ENCODE peak calls at places on chromosome 18, in eight cellular contexts. H is endothelial cell of umbilical vein, U is A549, N is HCT116, S is sigmoid colon, F is IMR-90, Z is GM12878, M is transverse colon. L is an unnamed sample.

GRCh38 chr18:69649678-69650077 is 249.0 kb downstream of the DOK6 start:
- DNase-seq in U (no peak), M (no peak), N (no peak), F (no peak), H (no peak), Z (no peak), S (no peak), L (no peak)

GRCh38 chr18:62088146-62088545 is 98.7 kb downstream of the PIGN start:
- DNase-seq in Z (no peak), F (no peak), N (no peak), S (no peak), M (no peak), H (no peak), U (no peak), L (no peak)

GRCh38 chr18:35122586-35123224 is 81.5 kb downstream of the MAPRE2 start:
- DNase-seq in N (no peak), F (no peak), S (no peak), Z (no peak), M (no peak), H (no peak), U (no peak), L (no peak)

GRCh38 chr18:65435529-65435928 is 315.3 kb upstream of the CDH7 start:
- DNase-seq in N (no peak), S (no peak), M (no peak), H (no peak), Z (no peak), F (no peak), U (no peak), L (no peak)

GRCh38 chr18:46071894-46072867 is at the start of gene PSTPIP2:
- DNase-seq in U (no peak), S (peak), H (peak), M (peak), Z (no peak), F (peak), N (peak), L (peak)

GRCh38 chr18:5155180-5155906 is 41.7 kb downstream of the AKAIN1 start:
- DNase-seq in Z (no peak), H (no peak), M (no peak), N (no peak), S (no peak), F (no peak), U (no peak), L (peak)

GRCh38 chr18:5527603-5528002 is 16.2 kb downstream of the EPB41L3 start:
- DNase-seq in U (no peak), H (peak), N (no peak), S (peak), F (peak), M (peak), Z (no peak), L (no peak)

GRCh38 chr18:61926532-61926931 is 33.7 kb upstream of the RNF152 start:
- DNase-seq in F (no peak), U (no peak), S (no peak), N (no peak), H (no peak), Z (no peak), M (no peak), L (no peak)

GRCh38 chr18:32093523-32093922 is 1.8 kb downstream of the RNF138 start:
- DNase-seq in S (no peak), U (no peak), H (no peak), Z (no peak), M (peak), N (no peak), F (peak), L (no peak)

GRCh38 chr18:7452331-7452730 is 114.8 kb upstream of the PTPRM start:
- DNase-seq in M (no peak), H (peak), Z (no peak), F (peak), U (peak), N (peak), S (no peak), L (peak)

GRCh38 chr18:31720867-31721266 is 36.5 kb upstream of the B4GALT6 start:
- DNase-seq in F (no peak), U (no peak), H (no peak), Z (no peak), N (no peak), M (no peak), S (no peak), L (no peak)

GRCh38 chr18:22439447-22439846 is 21.7 kb upstream of the CTAGE1 start:
- DNase-seq in S (no peak), M (no peak), F (peak), U (no peak), Z (no peak), N (no peak), H (no peak), L (no peak)

GRCh38 chr18:44411277-44411900 is 269.3 kb upstream of the SETBP1 start:
- DNase-seq in N (no peak), Z (no peak), S (no peak), H (no peak), M (no peak), F (no peak), U (no peak), L (no peak)

GRCh38 chr18:50711401-50711800 is 108.4 kb downstream of the MRO start:
- DNase-seq in F (no peak), U (no peak), S (no peak), H (no peak), Z (no peak), M (no peak), N (no peak), L (no peak)

GRCh38 chr18:56795381-56795780 is 144.2 kb downstream of the WDR7 start:
- DNase-seq in N (no peak), Z (no peak), F (peak), H (no peak), M (no peak), S (no peak), U (no peak), L (no peak)

GRCh38 chr18:22441638-22442037 is 23.9 kb upstream of the CTAGE1 start:
- DNase-seq in F (no peak), Z (no peak), S (no peak), H (no peak), M (no peak), U (no peak), N (no peak), L (no peak)

GRCh38 chr18:78859686-78860085 is 119.9 kb upstream of the SALL3 start:
- DNase-seq in Z (no peak), H (no peak), S (no peak), N (no peak), F (no peak), U (no peak), M (no peak), L (no peak)
- TF ChIP-seq POLR2A in Z (no peak), H (no peak), S (no peak), N (no peak), F (no peak), U (no peak), M (no peak), L (no peak)

GRCh38 chr18:10457798-10458197 is 3.4 kb downstream of the APCDD1 start:
- DNase-seq in U (no peak), H (no peak), M (no peak), F (peak), S (no peak), Z (no peak), N (no peak), L (no peak)

GRCh38 chr18:10454800-10455550 is 540 bp downstream of the APCDD1 start:
- DNase-seq in M (no peak), H (peak), N (no peak), U (peak), S (no peak), Z (no peak), F (peak), L (no peak)

GRCh38 chr18:10455726-10456453 is 1.5 kb downstream of the APCDD1 start:
- DNase-seq in S (no peak), Z (no peak), H (no peak), F (no peak), N (no peak), U (no peak), M (no peak), L (no peak)

GRCh38 chr18:10453885-10454772 is at the start of gene APCDD1:
- DNase-seq in F (no peak), S (peak), Z (no peak), N (no peak), M (peak), U (no peak), H (no peak), L (no peak)

GRCh38 chr18:10456718-10457499 is 2.5 kb downstream of the APCDD1 start:
- DNase-seq in S (no peak), H (no peak), Z (no peak), U (no peak), N (no peak), M (no peak), F (no peak), L (no peak)
- TF ChIP-seq POLR2A in S (no peak), H (no peak), Z (no peak), U (no peak), N (no peak), M (no peak), F (no peak), L (no peak)

GRCh38 chr18:36143391-36143790 is 13.7 kb downstream of the ELP2 start:
- DNase-seq in H (no peak), N (no peak), F (no peak), M (no peak), U (no peak), S (no peak), Z (no peak), L (no peak)

GRCh38 chr18:36139251-36139650 is 9.6 kb downstream of the ELP2 start:
- DNase-seq in Z (no peak), H (no peak), F (no peak), N (no peak), U (no peak), M (no peak), S (no peak), L (no peak)

GRCh38 chr18:36142751-36143150 is 13.1 kb downstream of the ELP2 start:
- DNase-seq in F (no peak), Z (no peak), U (no peak), M (no peak), S (no peak), H (no peak), N (no peak), L (no peak)

GRCh38 chr18:36141576-36141975 is 11.9 kb downstream of the ELP2 start:
- DNase-seq in H (no peak), N (no peak), F (no peak), S (no peak), Z (no peak), U (no peak), M (no peak), L (no peak)
- TF ChIP-seq POLR2A in H (no peak), N (no peak), F (no peak), S (no peak), Z (no peak), U (no peak), M (no peak), L (no peak)

DNA sequence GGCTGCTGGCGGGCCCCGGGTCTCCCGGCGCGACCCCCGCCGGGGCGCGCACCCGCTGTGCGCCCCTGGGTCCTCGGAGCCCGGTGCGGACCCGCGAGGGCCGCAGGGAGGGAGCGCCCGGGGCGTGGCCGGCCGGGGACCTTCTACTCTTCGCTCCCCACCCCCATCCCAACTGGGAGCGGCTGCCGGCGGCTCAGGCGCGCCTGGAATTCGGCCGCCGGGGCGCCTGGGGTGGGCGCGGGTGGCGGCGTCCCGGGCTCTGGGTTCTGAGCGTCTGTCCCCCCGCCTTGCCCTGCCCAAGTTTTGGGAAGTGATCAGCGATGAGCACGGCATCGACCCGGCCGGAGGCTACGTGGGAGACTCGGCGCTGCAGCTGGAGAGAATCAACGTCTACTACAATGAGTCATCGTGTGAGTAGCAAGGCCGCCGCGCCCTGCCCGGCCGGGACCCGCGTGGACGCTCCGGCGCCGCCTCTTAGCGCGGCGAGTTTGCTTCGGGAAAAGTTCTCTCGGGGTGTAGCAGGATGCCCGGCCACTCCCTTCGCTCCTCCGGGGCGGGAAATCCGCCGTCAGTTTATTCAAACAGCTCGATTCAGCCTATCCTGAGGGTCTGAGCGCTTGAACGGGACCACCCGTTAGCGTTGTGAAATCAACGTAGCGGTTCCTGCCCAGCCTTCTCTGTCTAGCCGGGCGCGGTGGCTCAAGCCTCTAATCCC is 502 bp downstream of the TUBB6 start:
- DNase-seq in S (peak), U (peak), N (no peak), F (peak), M (peak), H (peak), Z (no peak), L (peak)
- TF ChIP-seq POLR2A in S (peak), U (no peak), N (no peak), F (no peak), M (peak), H (peak), Z (no peak), L (peak)

DNA sequence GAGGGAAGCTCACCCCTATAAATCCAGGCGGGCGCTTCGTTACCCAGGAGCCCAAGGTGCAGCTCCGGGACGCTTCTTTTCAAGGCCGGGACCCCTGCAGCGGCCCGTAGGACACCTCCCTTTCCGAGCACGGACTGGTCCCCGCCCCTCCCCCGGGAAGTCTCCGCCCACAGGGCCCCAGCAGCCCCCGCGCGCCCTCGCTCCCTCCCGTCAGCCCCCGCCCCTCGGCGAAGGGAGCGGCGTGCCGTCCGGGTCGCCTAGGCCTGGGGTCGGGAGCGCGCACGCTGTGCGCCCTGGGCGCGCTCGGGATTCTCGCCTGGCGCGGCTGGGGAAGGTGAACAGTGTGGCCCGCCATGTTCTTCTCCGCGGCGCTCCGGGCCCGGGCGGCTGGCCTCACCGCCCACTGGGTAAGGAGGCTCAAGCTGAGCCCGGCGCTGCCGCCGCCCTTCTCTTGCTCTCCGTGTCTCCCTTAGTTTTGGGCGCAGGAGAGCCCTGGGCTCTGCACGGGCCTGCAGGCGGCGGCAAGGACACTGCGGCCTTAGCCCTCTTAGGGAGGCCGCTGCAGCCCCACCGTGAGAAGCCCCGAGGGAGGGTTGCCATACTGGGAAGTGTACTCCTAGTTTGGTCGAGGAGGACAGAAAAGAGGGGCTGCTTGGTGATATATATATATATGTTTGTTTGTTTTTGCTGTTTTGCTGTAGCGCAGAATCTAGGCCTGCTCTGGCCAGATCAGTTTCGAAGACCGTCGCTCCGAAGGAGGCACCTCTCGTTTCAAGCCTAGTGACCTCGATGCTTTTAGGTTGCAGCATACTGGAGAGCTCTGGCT is at the start of gene NDUFV2:
- DNase-seq in H (peak), F (peak), U (peak), S (peak), M (peak), Z (peak), N (peak), L (peak)
- TF ChIP-seq POLR2A in H (peak), F (peak), U (peak), S (peak), M (peak), Z (peak), N (peak), L (peak)

GRCh38 chr18:74147779-74148542 is at the start of the genes FBXO15 and TIMM21:
- DNase-seq in U (peak), S (peak), H (peak), M (peak), Z (peak), N (peak), F (peak), L (peak)
- TF ChIP-seq POLR2A in U (peak), S (peak), H (peak), M (peak), Z (peak), N (peak), F (peak), L (peak)

L was measured in H54.